ENCODE peak calls at places on chromosome 21, in seven cellular contexts. H is astrocyte of the cerebellum, S is GM20000, Z is bronchial epithelial cell, G is fibroblast of lung, K is endodermal cell, E is glutamatergic neuron. J is an unnamed sample.

GRCh38 chr21:45698493-45698947 is 55.0 kb downstream of the PCBP3 start:
- DNase-seq in H (peak), S (no peak), Z (peak), G (peak), K (no peak), E (no peak), J (no peak)

GRCh38 chr21:28754127-28754611 is 238.5 kb downstream of the LTN1 start:
- DNase-seq in H (peak), S (no peak), Z (no peak), G (peak), K (no peak), E (no peak), J (no peak)

GRCh38 chr21:32094792-32095191 is 184.1 kb downstream of the MIS18A start:
- DNase-seq in H (no peak), S (no peak), Z (no peak), G (peak), K (peak), E (no peak), J (no peak)

GRCh38 chr21:46286668-46286982 is 483 bp downstream of the YBEY start:
- DNase-seq in H (peak), S (no peak), Z (no peak), G (no peak), K (no peak), E (no peak), J (no peak)

GRCh38 chr21:46559291-46559983 is 45.4 kb downstream of the S100B start:
- DNase-seq in H (no peak), S (peak), Z (no peak), G (no peak), K (no peak), E (no peak), J (peak)

GRCh38 chr21:31870472-31870871 is 2.3 kb upstream of the HUNK start:
- DNase-seq in H (no peak), S (no peak), Z (no peak), G (no peak), K (no peak), E (no peak), J (no peak)

GRCh38 chr21:14321042-14321441 is 61.9 kb downstream of the HSPA13 start:
- DNase-seq in H (no peak), S (no peak), Z (peak), G (no peak), K (no peak), E (no peak), J (no peak)

GRCh38 chr21:29991624-29992023 is 51.8 kb upstream of the GRIK1 start:
- DNase-seq in H (no peak), S (no peak), Z (no peak), G (no peak), K (no peak), E (no peak), J (no peak)

GRCh38 chr21:45454081-45454923 is 49.3 kb downstream of the COL18A1 start:
- DNase-seq in H (no peak), S (no peak), Z (peak), G (no peak), K (no peak), E (peak), J (no peak)

GRCh38 chr21:39313042-39313456 is 383 bp downstream of the BRWD1 start:
- DNase-seq in H (no peak), S (no peak), Z (no peak), G (peak), K (no peak), E (peak), J (peak)

GRCh38 chr21:46637952-46638746 is 2.7 kb downstream of the PRMT2 start:
- DNase-seq in H (no peak), S (no peak), Z (no peak), G (peak), K (no peak), E (no peak), J (no peak)

GRCh38 chr21:46603228-46603627 is 1.7 kb downstream of the S100B start:
- DNase-seq in H (no peak), S (no peak), Z (no peak), G (peak), K (peak), E (no peak), J (peak)

GRCh38 chr21:24716306-24716918 is 890.9 kb downstream of the MRPL39 start:
- DNase-seq in H (peak), S (no peak), Z (no peak), G (no peak), K (no peak), E (no peak), J (no peak)

GRCh38 chr21:42397291-42398129 is 1.7 kb upstream of the TMPRSS3 start:
- DNase-seq in H (no peak), S (no peak), Z (no peak), G (no peak), K (no peak), E (peak), J (no peak)

GRCh38 chr21:42650441-42651421 is 2.7 kb upstream of the PDE9A start:
- DNase-seq in H (no peak), S (no peak), Z (no peak), G (no peak), K (no peak), E (peak), J (no peak)

GRCh38 chr21:39671986-39672385 is 59.2 kb downstream of the B3GALT5 start:
- DNase-seq in H (no peak), S (no peak), Z (no peak), G (no peak), K (peak), E (no peak), J (no peak)

GRCh38 chr21:37915941-37916794 is at the start of gene KCNJ6:
- DNase-seq in H (peak), S (no peak), Z (no peak), G (peak), K (peak), E (peak), J (no peak)
- TF ChIP-seq CTCF in H (peak), S (peak), Z (peak), G (peak), K (peak), E (peak), J (no peak)

GRCh38 chr21:16455978-16456377 is 726.2 kb downstream of the USP25 start:
- DNase-seq in H (peak), S (no peak), Z (no peak), G (peak), K (no peak), E (peak), J (no peak)

GRCh38 chr21:16457498-16457897 is 727.7 kb downstream of the USP25 start:
- DNase-seq in H (no peak), S (no peak), Z (no peak), G (no peak), K (no peak), E (no peak), J (no peak)

GRCh38 chr21:16455526-16455925 is 725.7 kb downstream of the USP25 start:
- DNase-seq in H (peak), S (no peak), Z (no peak), G (peak), K (no peak), E (no peak), J (no peak)

GRCh38 chr21:16454371-16454770 is 724.6 kb downstream of the USP25 start:
- DNase-seq in H (no peak), S (no peak), Z (no peak), G (peak), K (no peak), E (no peak), J (no peak)
- TF ChIP-seq CTCF in H (peak), S (no peak), Z (no peak), G (peak), K (peak), E (no peak), J (no peak)

GRCh38 chr21:44337941-44338895 is 972 bp downstream of the CFAP410 start:
- DNase-seq in H (peak), S (peak), Z (peak), G (peak), K (peak), E (peak), J (peak)
- TF ChIP-seq CTCF in H (peak), S (no peak), Z (peak), G (peak), K (peak), E (peak), J (no peak)

DNA sequence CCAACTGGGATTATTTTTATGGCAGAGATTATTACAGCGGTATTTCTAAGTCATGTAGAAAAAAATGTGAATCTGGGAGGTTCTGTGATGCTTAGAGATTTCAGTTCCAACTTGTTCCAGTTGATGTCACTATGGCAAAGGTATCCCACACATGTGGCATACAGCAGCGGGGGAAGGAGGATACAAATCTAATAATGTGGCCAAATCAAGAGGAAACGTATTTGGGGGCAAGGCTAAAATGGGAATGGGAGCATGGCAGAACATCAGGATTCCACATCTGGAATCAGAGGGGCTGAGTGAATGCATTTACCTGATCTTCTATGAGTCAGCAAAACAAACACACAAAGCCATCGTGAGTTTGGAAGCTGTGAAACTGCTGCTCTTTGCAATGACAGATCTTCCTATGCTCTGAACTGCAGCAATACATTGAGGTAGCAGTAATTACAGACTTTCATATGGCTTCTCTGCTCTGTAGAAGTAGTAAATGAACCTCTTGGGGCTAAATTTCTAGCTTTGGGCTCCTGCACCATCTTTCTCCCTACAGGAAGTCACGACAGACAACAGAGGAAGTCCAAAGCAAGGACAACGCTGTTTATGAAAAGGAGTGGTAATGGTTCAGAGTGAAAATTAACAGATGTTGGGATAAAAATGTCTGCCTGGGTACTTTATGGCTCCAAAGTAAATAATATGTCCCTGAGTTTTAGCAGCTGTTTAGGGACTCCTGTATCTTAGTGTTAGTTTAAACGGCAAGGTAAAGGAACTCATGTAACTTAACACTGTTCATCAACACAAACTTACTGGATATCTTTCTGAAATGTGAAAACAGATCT is 55.6 kb downstream of the GABPA start:
- DNase-seq in H (peak), S (peak), Z (peak), G (peak), K (peak), E (no peak), J (peak)
- TF ChIP-seq CTCF in H (peak), S (no peak), Z (peak), G (peak), K (peak), E (no peak), J (peak)

GRCh38 chr21:15431053-15431452 is 298.7 kb upstream of the USP25 start:
- DNase-seq in H (no peak), S (no peak), Z (no peak), G (no peak), K (peak), E (no peak), J (no peak)

GRCh38 chr21:15434185-15434905 is 295.4 kb upstream of the USP25 start:
- DNase-seq in H (no peak), S (no peak), Z (no peak), G (no peak), K (no peak), E (no peak), J (no peak)

GRCh38 chr21:15433091-15433490 is 296.7 kb upstream of the USP25 start:
- DNase-seq in H (no peak), S (no peak), Z (no peak), G (peak), K (no peak), E (no peak), J (no peak)

GRCh38 chr21:15430577-15430976 is 299.2 kb upstream of the USP25 start:
- DNase-seq in H (no peak), S (no peak), Z (no peak), G (no peak), K (no peak), E (no peak), J (no peak)

DNA sequence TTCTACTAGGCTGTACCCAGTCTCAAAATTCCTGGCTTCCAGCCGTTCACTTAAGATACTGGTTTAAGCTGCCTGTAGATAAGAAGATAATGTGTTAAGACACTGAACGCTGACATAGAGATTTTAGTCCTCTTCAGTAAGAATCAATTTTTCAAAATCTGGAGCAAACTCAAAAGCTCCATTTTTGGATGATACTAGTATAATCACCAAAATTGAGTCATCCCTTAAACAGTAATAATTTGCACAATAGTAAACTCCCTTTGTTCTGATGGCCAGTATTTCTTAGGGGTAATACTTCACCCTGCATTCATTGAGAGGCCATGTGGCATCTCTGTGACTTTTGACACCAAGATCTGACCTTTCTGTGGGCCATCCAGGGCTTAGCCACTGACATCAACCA is 299.8 kb upstream of the USP25 start:
- DNase-seq in H (no peak), S (no peak), Z (no peak), G (peak), K (no peak), E (no peak), J (no peak)
- TF ChIP-seq CTCF in H (no peak), S (no peak), Z (no peak), G (no peak), K (no peak), E (no peak), J (no peak)

DNA sequence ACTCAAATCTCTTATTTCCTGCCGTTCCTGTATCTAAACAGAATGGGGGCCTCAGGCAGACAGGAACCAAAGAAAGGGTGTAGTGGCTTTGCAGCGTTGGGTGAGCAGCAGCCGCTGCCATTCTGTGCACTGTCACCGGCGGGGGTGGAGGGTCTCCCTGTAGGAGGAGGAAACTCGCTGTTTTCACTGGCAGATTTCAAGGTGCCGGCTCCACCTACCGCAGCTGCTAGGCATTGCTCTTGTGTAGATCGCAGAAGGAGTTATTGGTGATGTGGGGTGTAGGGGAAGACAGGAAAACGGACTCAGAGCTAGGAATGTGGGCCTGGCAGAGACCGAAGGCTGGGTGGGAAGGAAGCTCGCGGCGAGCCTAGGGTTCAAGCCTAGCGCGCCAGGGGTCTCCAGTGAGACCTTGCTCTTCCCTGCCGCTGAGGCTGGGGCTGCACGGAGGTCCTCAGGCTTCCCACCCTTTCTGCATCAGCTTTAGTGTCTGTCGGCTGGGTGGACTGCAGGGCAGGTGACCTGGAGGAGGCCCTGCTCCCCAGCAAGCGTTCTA is 20.8 kb downstream of the ATP5PO start:
- DNase-seq in H (peak), S (peak), Z (peak), G (peak), K (peak), E (peak), J (peak)
- TF ChIP-seq CTCF in H (peak), S (peak), Z (peak), G (peak), K (peak), E (peak), J (peak)

DNA sequence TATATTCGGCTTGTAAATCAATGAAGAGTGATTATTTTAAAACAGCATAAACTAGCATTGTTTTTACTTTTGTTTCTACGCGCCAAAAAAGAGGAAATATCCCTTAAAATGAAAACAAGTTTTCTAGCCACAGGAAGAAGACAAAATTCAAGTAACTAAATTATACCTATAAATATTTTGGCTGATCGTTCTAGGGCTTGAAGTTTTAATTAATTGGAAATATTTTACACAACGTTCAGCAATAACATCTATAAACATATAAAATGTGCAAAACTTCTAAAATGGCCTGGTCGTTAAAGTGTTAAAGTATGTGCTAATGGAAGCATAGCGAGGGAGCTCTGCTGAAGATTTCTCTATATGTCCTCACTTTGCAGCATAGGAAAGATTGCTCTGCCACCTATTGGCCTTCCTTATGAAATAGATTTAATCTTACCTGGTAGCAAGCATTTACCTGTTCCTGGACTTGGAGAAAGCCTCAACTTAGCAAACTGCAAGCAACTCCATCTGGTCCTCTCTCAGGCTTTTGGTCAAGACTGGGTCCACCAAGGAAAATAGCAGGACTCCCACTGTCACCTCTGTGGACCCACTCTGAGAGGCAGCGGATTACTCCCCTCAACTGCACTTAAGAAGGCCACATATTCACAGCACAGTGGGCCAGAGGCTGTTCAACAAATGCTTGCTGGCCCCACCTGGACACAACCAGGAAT is 351.3 kb upstream of the RUNX1 start:
- DNase-seq in H (peak), S (peak), Z (peak), G (peak), K (peak), E (no peak), J (peak)
- TF ChIP-seq CTCF in H (peak), S (peak), Z (peak), G (peak), K (peak), E (no peak), J (peak)

GRCh38 chr21:41141031-41141457 is 26.9 kb upstream of the BACE2 start:
- DNase-seq in H (peak), S (no peak), Z (peak), G (peak), K (no peak), E (no peak), J (no peak)
- TF ChIP-seq CTCF in H (no peak), S (no peak), Z (no peak), G (no peak), K (no peak), E (no peak), J (no peak)

DNA sequence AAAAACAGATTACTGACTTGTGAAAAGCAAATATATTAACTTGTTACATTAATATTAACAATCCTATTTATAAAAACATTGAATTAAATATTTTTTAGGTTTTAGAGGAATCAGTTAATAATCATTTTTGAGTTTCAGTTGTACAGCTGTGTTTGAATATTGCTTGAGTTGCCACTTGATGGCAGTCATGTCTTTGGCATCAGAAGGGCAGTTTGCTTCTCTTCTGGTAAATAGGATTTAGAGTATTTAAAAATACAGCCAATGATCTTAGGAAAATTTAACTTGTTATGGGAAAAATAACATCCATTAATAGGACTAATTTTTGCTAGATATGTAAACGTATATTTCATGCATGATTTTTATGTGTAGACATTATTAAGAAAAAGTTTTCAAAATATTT is 234.1 kb downstream of the NCAM2 start:
- DNase-seq in H (peak), S (no peak), Z (peak), G (peak), K (no peak), E (no peak), J (no peak)
- TF ChIP-seq CTCF in H (peak), S (no peak), Z (no peak), G (peak), K (peak), E (peak), J (no peak)